ENCODE peak calls at places on chromosomes 7 and 10, in four cellular contexts. K is GM12892, V is stomach, B is breast epithelium. T is an unnamed sample.

GRCh38 chr7:25854608-25855497 is 297.1 kb upstream of the NFE2L3 start:
- DNase-seq in V (no peak), B (no peak), K (no peak), T (no peak)

GRCh38 chr10:121926669-121927360 is 1.0 kb downstream of the ATE1 start:
- DNase-seq in V (no peak), B (no peak), K (peak), T (no peak)

GRCh38 chr10:45313264-45313873 is 2.0 kb downstream of the OR13A1 start:
- DNase-seq in K (no peak), B (no peak), V (no peak), T (no peak)

GRCh38 chr10:70688828-70689227 is 16.5 kb downstream of the ADAMTS14 start:
- DNase-seq in V (no peak), B (no peak), K (no peak), T (no peak)

GRCh38 chr7:818031-818699 is 14.1 kb upstream of the SUN1 start:
- DNase-seq in K (no peak), B (no peak), V (no peak), T (no peak)

GRCh38 chr7:67754651-67755050 is 758.0 kb downstream of the TYW1 start:
- DNase-seq in K (no peak), B (no peak), V (no peak), T (no peak)

GRCh38 chr10:26810435-26811026 is 50.2 kb downstream of the ABI1 start:
- DNase-seq in B (no peak), K (no peak), V (no peak), T (no peak)

GRCh38 chr10:2948127-2948854 is 119.1 kb upstream of the PFKP start:
- DNase-seq in V (no peak), B (no peak), K (no peak), T (no peak)

GRCh38 chr7:117269417-117269816 is 53.4 kb downstream of the WNT2 start:
- DNase-seq in B (no peak), V (no peak), K (no peak), T (no peak)

GRCh38 chr10:113854757-113855626 is 531 bp downstream of the NHLRC2 start:
- DNase-seq in B (no peak), V (peak), K (peak), T (peak)

GRCh38 chr7:30526163-30526562 is 21.5 kb upstream of the GGCT start:
- DNase-seq in B (no peak), V (no peak), K (no peak), T (no peak)

GRCh38 chr10:110207805-110208613 is 604 bp downstream of the MXI1 start:
- DNase-seq in B (no peak), K (no peak), V (peak), T (peak)

GRCh38 chr10:96765406-96766240 is 45.3 kb upstream of the PIK3AP1 start:
- DNase-seq in K (no peak), V (peak), B (no peak), T (no peak)

GRCh38 chr7:75650062-75650461 is 88.7 kb downstream of the HIP1 start:
- DNase-seq in B (no peak), V (no peak), K (no peak), T (no peak)

GRCh38 chr7:124276005-124276606 is 243.2 kb upstream of the TMEM229A start:
- DNase-seq in K (no peak), B (no peak), V (no peak), T (no peak)

GRCh38 chr7:130886438-130887135 is 152.6 kb upstream of the KLF14 start:
- DNase-seq in V (no peak), K (no peak), B (no peak), T (no peak)

GRCh38 chr10:77520995-77521394 is 116.6 kb downstream of the KCNMA1 start:
- DNase-seq in K (no peak), V (no peak), B (no peak), T (no peak)

GRCh38 chr10:77526861-77527617 is 110.6 kb downstream of the KCNMA1 start:
- DNase-seq in K (no peak), B (no peak), V (no peak), T (no peak)

GRCh38 chr10:77522268-77522809 is 115.3 kb downstream of the KCNMA1 start:
- DNase-seq in V (no peak), K (no peak), B (no peak), T (no peak)

GRCh38 chr10:77527839-77528238 is 109.8 kb downstream of the KCNMA1 start:
- DNase-seq in V (no peak), B (no peak), K (no peak), T (no peak)

GRCh38 chr10:77524300-77524711 is 113.3 kb downstream of the KCNMA1 start:
- DNase-seq in B (no peak), V (no peak), K (no peak), T (no peak)
- TF ChIP-seq POLR2AphosphoS5 in B (no peak), V (no peak), K (no peak), T (no peak)

DNA sequence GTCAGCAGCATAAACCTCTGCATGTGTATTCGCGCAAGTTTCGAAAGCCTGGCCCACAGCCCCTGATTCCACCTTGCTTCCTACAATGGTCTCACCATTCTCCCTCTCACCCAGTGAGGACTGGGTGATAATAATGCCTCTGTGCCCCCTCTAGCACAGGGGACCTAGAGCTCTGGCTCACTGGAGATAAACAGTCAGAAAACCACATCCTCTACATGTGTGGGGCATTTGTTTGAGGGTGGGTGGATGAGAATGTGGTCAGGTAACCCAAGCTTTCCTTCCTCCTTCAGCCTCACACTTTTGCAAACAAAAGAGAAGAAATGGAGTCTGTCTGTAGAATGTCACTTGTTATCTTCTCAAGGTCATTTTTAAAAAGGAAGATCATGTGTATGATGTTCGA is 373.5 kb downstream of the KCNMA1 start:
- DNase-seq in B (no peak), V (no peak), K (no peak), T (no peak)
- TF ChIP-seq POLR2AphosphoS5 in B (no peak), V (no peak), K (no peak), T (no peak)

GRCh38 chr7:134302120-134302519 is 14.6 kb downstream of the SLC35B4 start:
- DNase-seq in K (no peak), B (no peak), V (no peak), T (no peak)

GRCh38 chr7:134300988-134301387 is 15.7 kb downstream of the SLC35B4 start:
- DNase-seq in B (no peak), K (no peak), V (no peak), T (no peak)

GRCh38 chr7:134297489-134297888 is 19.2 kb downstream of the SLC35B4 start:
- DNase-seq in K (no peak), B (no peak), V (no peak), T (no peak)

GRCh38 chr7:134293029-134293740 is 23.5 kb downstream of the SLC35B4 start:
- DNase-seq in K (peak), B (no peak), V (no peak), T (peak)

DNA sequence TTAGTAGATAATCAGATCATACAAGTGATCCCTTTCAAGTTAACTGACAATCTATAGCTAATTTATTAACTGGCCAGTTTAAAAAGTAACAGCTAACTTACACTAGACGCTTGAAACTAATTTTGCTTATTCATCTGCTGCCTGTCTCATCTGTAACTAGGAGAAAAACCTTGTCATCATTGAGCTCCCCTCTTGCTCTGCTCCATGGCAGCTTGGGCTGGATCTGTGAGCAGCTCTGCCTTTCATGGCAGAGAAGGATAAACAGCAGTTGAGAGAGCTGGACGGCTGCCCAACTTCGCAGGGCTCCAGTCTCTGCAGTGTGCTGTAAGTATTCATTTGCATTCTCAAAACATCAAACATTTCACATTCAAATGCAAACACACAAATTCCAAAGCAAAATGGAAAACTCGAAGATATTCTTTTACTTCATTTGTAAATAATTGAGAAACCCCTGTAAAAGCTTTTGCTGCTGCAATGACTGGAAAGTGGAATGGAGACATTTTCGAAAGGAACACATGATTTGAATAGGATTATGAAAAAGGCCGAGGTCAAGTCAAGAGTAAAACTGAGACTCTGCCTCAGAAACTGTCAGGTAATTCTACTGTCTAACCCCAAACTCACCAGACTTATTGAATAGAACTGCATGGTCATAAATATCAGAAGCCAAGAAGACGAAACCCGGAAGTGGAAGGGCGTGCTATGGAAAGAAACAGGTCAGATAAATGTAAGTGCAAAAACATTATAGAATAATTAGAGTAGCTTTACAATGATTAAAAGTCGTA is 17.6 kb downstream of the SLC35B4 start:
- DNase-seq in V (peak), B (no peak), K (no peak), T (no peak)
- TF ChIP-seq POLR2AphosphoS5 in V (no peak), B (no peak), K (no peak), T (no peak)

DNA sequence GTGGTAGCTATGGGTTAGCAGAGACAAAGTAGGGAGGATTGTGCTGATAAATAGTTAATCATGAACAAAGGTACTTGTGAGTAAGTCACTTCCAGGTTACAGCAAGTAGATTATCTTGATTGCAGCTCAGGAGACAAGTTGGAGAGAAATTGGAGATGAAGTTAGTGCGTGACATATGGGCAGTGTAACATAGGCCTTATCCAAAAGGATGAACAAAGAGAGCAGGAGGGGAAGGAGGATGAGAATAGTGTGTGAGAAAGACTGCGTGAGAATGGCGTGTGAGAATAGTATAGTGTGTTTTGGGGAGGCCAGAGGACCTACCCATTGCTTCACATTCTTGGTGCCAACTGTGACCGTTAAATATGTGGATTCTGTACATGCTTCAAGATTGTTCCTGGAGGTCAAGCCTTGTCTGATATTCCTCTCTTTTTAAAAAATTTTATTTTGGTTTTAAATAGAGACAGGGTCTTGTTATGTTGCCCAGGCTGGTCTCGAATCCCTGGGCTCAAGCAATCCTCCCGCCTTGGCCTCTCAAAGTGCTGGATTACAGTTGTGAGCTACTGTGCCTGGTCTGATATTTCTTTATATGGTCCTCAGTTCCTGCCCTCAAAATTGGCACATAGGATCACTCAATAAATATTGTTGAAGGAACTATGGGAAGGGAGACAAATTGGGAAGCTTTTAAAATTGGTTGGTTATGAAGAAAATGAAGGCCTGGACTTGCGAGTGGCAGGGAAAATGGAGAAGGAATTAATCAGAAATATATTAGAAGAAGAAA is 3.2 kb downstream of the VCL start:
- DNase-seq in B (no peak), V (no peak), K (no peak), T (no peak)
- TF ChIP-seq POLR2AphosphoS5 in B (no peak), V (no peak), K (no peak), T (no peak)

T was measured in GM12891.